ENCODE peak calls at places on chromosomes 5 and 9, in eight cellular contexts. One of them, this sample, is unnamed.
A peak's percentile ranks its signal among the peaks of the same experiment; 100 is the strongest.

GRCh38 chr9:99787552-99787951 is 34.1 kb upstream of the NR4A3 start:
- DNase-seq in activated T-helper 9 cell treated with anti-CD3 and anti-CD28 coated beads, Interleukin-2, amount 50 U/mL, for 16 hours: no peak
- DNase-seq in C1 segment of cervical spinal cord: no peak
- DNase-seq in hypothalamus: no peak
- DNase-seq in heart left ventricle: no peak
- DNase-seq in HCT116: no peak
- DNase-seq in T-cell: no peak
- DNase-seq in pancreas: no peak
- DNase-seq in this sample: no peak

GRCh38 chr5:141814064-141814982 is 63.9 kb downstream of the PCDH1 start:
- DNase-seq in hypothalamus: no peak
- DNase-seq in activated T-helper 9 cell treated with anti-CD3 and anti-CD28 coated beads, Interleukin-2, amount 50 U/mL, for 16 hours: peak; percentile 23
- DNase-seq in HCT116: peak; percentile 36
- DNase-seq in heart left ventricle: peak; percentile 44
- DNase-seq in pancreas: no peak
- DNase-seq in C1 segment of cervical spinal cord: no peak
- DNase-seq in T-cell: peak; percentile 5
- DNase-seq in this sample: no peak

GRCh38 chr5:106094128-106094726 is 1576.5 kb downstream of the EFNA5 start:
- DNase-seq in heart left ventricle: no peak
- DNase-seq in activated T-helper 9 cell treated with anti-CD3 and anti-CD28 coated beads, Interleukin-2, amount 50 U/mL, for 16 hours: no peak
- DNase-seq in HCT116: no peak
- DNase-seq in T-cell: no peak
- DNase-seq in pancreas: no peak
- DNase-seq in C1 segment of cervical spinal cord: no peak
- DNase-seq in hypothalamus: no peak
- DNase-seq in this sample: no peak

GRCh38 chr9:121299467-121300282 is 31.7 kb downstream of the GSN start:
- DNase-seq in pancreas: no peak
- DNase-seq in hypothalamus: no peak
- DNase-seq in heart left ventricle: peak; percentile 90
- DNase-seq in T-cell: no peak
- DNase-seq in C1 segment of cervical spinal cord: peak; percentile 29
- DNase-seq in activated T-helper 9 cell treated with anti-CD3 and anti-CD28 coated beads, Interleukin-2, amount 50 U/mL, for 16 hours: no peak
- DNase-seq in HCT116: no peak
- DNase-seq in this sample: no peak

GRCh38 chr5:159510282-159510681 is 180.0 kb upstream of the IL12B start:
- DNase-seq in heart left ventricle: peak; percentile 80
- DNase-seq in activated T-helper 9 cell treated with anti-CD3 and anti-CD28 coated beads, Interleukin-2, amount 50 U/mL, for 16 hours: no peak
- DNase-seq in C1 segment of cervical spinal cord: no peak
- DNase-seq in T-cell: no peak
- DNase-seq in pancreas: no peak
- DNase-seq in hypothalamus: no peak
- DNase-seq in HCT116: no peak
- DNase-seq in this sample: no peak

GRCh38 chr5:124519396-124519795 is 227.0 kb downstream of the ZNF608 start:
- DNase-seq in HCT116: no peak
- DNase-seq in T-cell: no peak
- DNase-seq in C1 segment of cervical spinal cord: no peak
- DNase-seq in pancreas: no peak
- DNase-seq in hypothalamus: no peak
- DNase-seq in activated T-helper 9 cell treated with anti-CD3 and anti-CD28 coated beads, Interleukin-2, amount 50 U/mL, for 16 hours: no peak
- DNase-seq in heart left ventricle: peak; percentile 35
- DNase-seq in this sample: no peak

GRCh38 chr5:171629221-171630005 is 156.2 kb upstream of the SMIM23 start:
- DNase-seq in HCT116: peak; percentile 6
- DNase-seq in T-cell: no peak
- DNase-seq in activated T-helper 9 cell treated with anti-CD3 and anti-CD28 coated beads, Interleukin-2, amount 50 U/mL, for 16 hours: no peak
- DNase-seq in pancreas: no peak
- DNase-seq in heart left ventricle: no peak
- DNase-seq in hypothalamus: no peak
- DNase-seq in C1 segment of cervical spinal cord: no peak
- DNase-seq in this sample: peak; percentile 47

GRCh38 chr5:23528677-23529076 is 21.3 kb downstream of the PRDM9 start:
- DNase-seq in activated T-helper 9 cell treated with anti-CD3 and anti-CD28 coated beads, Interleukin-2, amount 50 U/mL, for 16 hours: no peak
- DNase-seq in C1 segment of cervical spinal cord: no peak
- DNase-seq in HCT116: no peak
- DNase-seq in T-cell: no peak
- DNase-seq in hypothalamus: no peak
- DNase-seq in pancreas: no peak
- DNase-seq in heart left ventricle: no peak
- DNase-seq in this sample: no peak

GRCh38 chr5:175822225-175822624 is 49.2 kb upstream of the CPLX2 start:
- DNase-seq in T-cell: no peak
- DNase-seq in pancreas: no peak
- DNase-seq in HCT116: peak; percentile 75
- DNase-seq in hypothalamus: no peak
- DNase-seq in activated T-helper 9 cell treated with anti-CD3 and anti-CD28 coated beads, Interleukin-2, amount 50 U/mL, for 16 hours: no peak
- DNase-seq in C1 segment of cervical spinal cord: no peak
- DNase-seq in heart left ventricle: no peak
- DNase-seq in this sample: no peak

GRCh38 chr5:179874136-179874535 is 15.5 kb upstream of the MRNIP start:
- DNase-seq in hypothalamus: no peak
- DNase-seq in heart left ventricle: no peak
- DNase-seq in C1 segment of cervical spinal cord: no peak
- DNase-seq in T-cell: no peak
- DNase-seq in activated T-helper 9 cell treated with anti-CD3 and anti-CD28 coated beads, Interleukin-2, amount 50 U/mL, for 16 hours: no peak
- DNase-seq in pancreas: no peak
- DNase-seq in HCT116: no peak
- DNase-seq in this sample: no peak

GRCh38 chr5:151663617-151664322 is 22.9 kb downstream of the SPARC start:
- DNase-seq in heart left ventricle: peak; percentile 81
- DNase-seq in HCT116: no peak
- DNase-seq in T-cell: no peak
- DNase-seq in hypothalamus: no peak
- DNase-seq in C1 segment of cervical spinal cord: peak; percentile 36
- DNase-seq in pancreas: no peak
- DNase-seq in activated T-helper 9 cell treated with anti-CD3 and anti-CD28 coated beads, Interleukin-2, amount 50 U/mL, for 16 hours: no peak
- DNase-seq in this sample: no peak

This sample was measured in KG1.